ENCODE peak calls at places on chromosomes 16 and 17, in five cellular contexts. R is hypothalamus, E is pancreas, G is AG09319, Q is retina. C is an unnamed sample.

GRCh38 chr17:31512104-31512740 is 120.7 kb downstream of the RAB11FIP4 start:
- DNase-seq in G (no peak), Q (no peak), R (no peak), E (no peak), C (no peak)

GRCh38 chr16:80166082-80166481 is 374.7 kb upstream of the DYNLRB2 start:
- DNase-seq in Q (no peak), R (no peak), E (no peak), G (no peak), C (no peak)

GRCh38 chr17:71942626-71943025 is 178.2 kb upstream of the SOX9 start:
- DNase-seq in R (no peak), Q (no peak), E (no peak), G (no peak), C (no peak)

GRCh38 chr17:10195090-10195489 is 3.3 kb downstream of the GAS7 start:
- DNase-seq in E (no peak), R (no peak), G (no peak), Q (no peak), C (no peak)

GRCh38 chr16:53219795-53220194 is 165.0 kb downstream of the CHD9 start:
- DNase-seq in R (no peak), Q (no peak), G (no peak), E (no peak), C (peak)

GRCh38 chr17:32275060-32276042 is 9.7 kb downstream of the RHBDL3 start:
- DNase-seq in E (no peak), G (no peak), Q (peak), R (no peak), C (peak)

GRCh38 chr17:56577810-56578209 is 15.7 kb upstream of the NOG start:
- DNase-seq in Q (no peak), R (no peak), E (no peak), G (no peak), C (no peak)

GRCh38 chr16:67551972-67552371 is 10.4 kb upstream of the CTCF start:
- DNase-seq in R (no peak), Q (no peak), E (no peak), G (no peak), C (no peak)

GRCh38 chr17:57256708-57257112 is 387 bp downstream of the MSI2 start:
- DNase-seq in E (no peak), Q (peak), R (no peak), G (no peak), C (no peak)

GRCh38 chr17:73613947-73614655 is 30.1 kb downstream of the SDK2 start:
- DNase-seq in G (no peak), Q (peak), E (no peak), R (no peak), C (no peak)

GRCh38 chr17:41402161-41402560 is 4.8 kb upstream of the KRT31 start:
- DNase-seq in E (no peak), R (no peak), G (no peak), Q (no peak), C (peak)